ENCODE peak calls at places on chromosome 14, in seven cellular contexts. W is uterus, T is GM13976, Y is endothelial cell, M is cardiac fibroblast, C is H9, N is WTC11. G is an unnamed sample.

GRCh38 chr14:106442857-106443256 is 916.5 kb downstream of the TMEM121 start:
- DNase-seq in W (no peak), T (peak), Y (no peak), M (no peak), C (no peak), N (no peak), G (no peak)

GRCh38 chr14:54489318-54489683 is 521 bp upstream of the GMFB start:
- DNase-seq in W (no peak), T (no peak), Y (no peak), M (no peak), C (no peak), N (no peak), G (no peak)

GRCh38 chr14:50784683-50785505 is 46.1 kb downstream of the NIN start:
- DNase-seq in W (no peak), T (no peak), Y (no peak), M (no peak), C (no peak), N (no peak), G (no peak)

GRCh38 chr14:78752789-78753188 is 582.6 kb downstream of the NRXN3 start:
- DNase-seq in W (no peak), T (no peak), Y (no peak), M (no peak), C (no peak), N (no peak), G (no peak)

GRCh38 chr14:91241848-91242247 is 2.7 kb downstream of the GPR68 start:
- DNase-seq in W (no peak), T (no peak), Y (no peak), M (no peak), C (no peak), N (no peak), G (no peak)

GRCh38 chr14:73741876-73742519 is 27.8 kb upstream of the PNMA1 start:
- DNase-seq in W (no peak), T (no peak), Y (no peak), M (no peak), C (peak), N (no peak), G (no peak)

GRCh38 chr14:95062220-95062619 is 95.1 kb downstream of the DICER1 start:
- DNase-seq in W (no peak), T (no peak), Y (no peak), M (no peak), C (no peak), N (no peak), G (no peak)

GRCh38 chr14:55133416-55133815 is 4.4 kb downstream of the LGALS3 start:
- DNase-seq in W (no peak), T (no peak), Y (no peak), M (peak), C (no peak), N (no peak), G (no peak)

GRCh38 chr14:20712900-20713299 is 24.3 kb downstream of the ANG start:
- DNase-seq in W (no peak), T (no peak), Y (no peak), M (peak), C (no peak), N (no peak), G (no peak)

GRCh38 chr14:63435838-63436237 is 107.3 kb downstream of the PPP2R5E start:
- DNase-seq in W (peak), T (no peak), Y (no peak), M (peak), C (no peak), N (no peak), G (no peak)

GRCh38 chr14:106346084-106346483 is 819.7 kb downstream of the TMEM121 start:
- DNase-seq in W (no peak), T (no peak), Y (no peak), M (no peak), C (no peak), N (no peak), G (no peak)

GRCh38 chr14:100762089-100762515 is 35.4 kb downstream of the DLK1 start:
- DNase-seq in W (no peak), T (no peak), Y (no peak), M (peak), C (no peak), N (no peak), G (no peak)

GRCh38 chr14:90193925-90194324 is 62.4 kb upstream of the PSMC1 start:
- DNase-seq in W (no peak), T (no peak), Y (peak), M (no peak), C (peak), N (peak), G (peak)

GRCh38 chr14:103084021-103084919 is at the start of gene LBHD2:
- DNase-seq in W (no peak), T (no peak), Y (peak), M (no peak), C (peak), N (peak), G (peak)

GRCh38 chr14:52919971-52920370 is 30.9 kb downstream of the FERMT2 start:
- DNase-seq in W (no peak), T (no peak), Y (no peak), M (peak), C (no peak), N (no peak), G (no peak)

GRCh38 chr14:92747701-92748258 is 647 bp downstream of the LGMN start:
- DNase-seq in W (no peak), T (no peak), Y (no peak), M (no peak), C (no peak), N (no peak), G (no peak)

GRCh38 chr14:103393687-103394626 is 8.7 kb downstream of the MARK3 start:
- DNase-seq in W (no peak), T (peak), Y (no peak), M (peak), C (no peak), N (no peak), G (no peak)

GRCh38 chr14:90820958-90821357 is 4.7 kb upstream of the TTC7B start:
- DNase-seq in W (no peak), T (peak), Y (no peak), M (no peak), C (no peak), N (no peak), G (no peak)

GRCh38 chr14:52086755-52087154 is 17.9 kb upstream of the NID2 start:
- DNase-seq in W (no peak), T (no peak), Y (no peak), M (no peak), C (no peak), N (no peak), G (no peak)

GRCh38 chr14:90388437-90388836 is 8.4 kb upstream of the CALM1 start:
- DNase-seq in W (no peak), T (no peak), Y (no peak), M (peak), C (peak), N (peak), G (peak)

GRCh38 chr14:88129306-88130056 is 124.5 kb downstream of the GPR65 start:
- DNase-seq in W (no peak), T (peak), Y (no peak), M (peak), C (no peak), N (no peak), G (no peak)

GRCh38 chr14:67722293-67722692 is 20.6 kb downstream of the RDH12 start:
- DNase-seq in W (peak), T (no peak), Y (no peak), M (peak), C (peak), N (peak), G (peak)

GRCh38 chr14:37060496-37061260 is 111.7 kb downstream of the SLC25A21 start:
- DNase-seq in W (no peak), T (no peak), Y (no peak), M (no peak), C (peak), N (peak), G (no peak)

GRCh38 chr14:52042371-52043037 is 26.4 kb downstream of the NID2 start:
- DNase-seq in W (no peak), T (no peak), Y (no peak), M (no peak), C (no peak), N (no peak), G (no peak)

GRCh38 chr14:22792158-22792557 is 23.1 kb downstream of the SLC7A7 start:
- DNase-seq in W (no peak), T (no peak), Y (no peak), M (no peak), C (no peak), N (no peak), G (no peak)

GRCh38 chr14:52446355-52446754 is 106.0 kb downstream of the TXNDC16 start:
- DNase-seq in W (no peak), T (no peak), Y (no peak), M (no peak), C (no peak), N (no peak), G (no peak)

GRCh38 chr14:94132285-94132887 is 3.0 kb upstream of the IFI27L2 start:
- DNase-seq in W (no peak), T (peak), Y (peak), M (peak), C (peak), N (peak), G (peak)

GRCh38 chr14:69105326-69105725 is 47.6 kb downstream of the DCAF5 start:
- DNase-seq in W (no peak), T (no peak), Y (no peak), M (peak), C (no peak), N (no peak), G (no peak)

GRCh38 chr14:94056579-94057308 is 24.3 kb downstream of the DDX24 start:
- DNase-seq in W (no peak), T (peak), Y (no peak), M (peak), C (no peak), N (no peak), G (no peak)

GRCh38 chr14:56116128-56116900 is 1.9 kb upstream of the PELI2 start:
- DNase-seq in W (no peak), T (no peak), Y (no peak), M (no peak), C (no peak), N (no peak), G (no peak)

GRCh38 chr14:73727181-73727580 is 13.0 kb upstream of the PNMA1 start:
- DNase-seq in W (no peak), T (no peak), Y (no peak), M (no peak), C (no peak), N (no peak), G (no peak)

GRCh38 chr14:105089746-105090492 is 24.7 kb upstream of the GPR132 start:
- DNase-seq in W (no peak), T (no peak), Y (no peak), M (no peak), C (no peak), N (no peak), G (no peak)

GRCh38 chr14:64465208-64465821 is at the start of gene AKAP5:
- DNase-seq in W (peak), T (peak), Y (peak), M (peak), C (peak), N (peak), G (peak)

GRCh38 chr14:34051966-34052657 is 101.2 kb upstream of the EGLN3 start:
- DNase-seq in W (peak), T (no peak), Y (no peak), M (peak), C (no peak), N (no peak), G (no peak)

GRCh38 chr14:82313889-82314288 is 780.2 kb upstream of the SEL1L start:
- DNase-seq in W (no peak), T (no peak), Y (no peak), M (no peak), C (no peak), N (no peak), G (no peak)

GRCh38 chr14:59265808-59266207 is 77.3 kb downstream of the DAAM1 start:
- DNase-seq in W (no peak), T (no peak), Y (no peak), M (no peak), C (no peak), N (no peak), G (no peak)

GRCh38 chr14:61106627-61107147 is 125.6 kb downstream of the SLC38A6 start:
- DNase-seq in W (no peak), T (no peak), Y (no peak), M (no peak), C (peak), N (no peak), G (no peak)
- TF ChIP-seq CTCF in W (no peak), T (no peak), Y (no peak), M (peak), C (peak), N (peak), G (no peak)

GRCh38 chr14:71206766-71207371 is 299.6 kb downstream of the PCNX1 start:
- DNase-seq in W (peak), T (no peak), Y (no peak), M (peak), C (no peak), N (no peak), G (no peak)

GRCh38 chr14:71212683-71213107 is 305.4 kb downstream of the PCNX1 start:
- DNase-seq in W (no peak), T (no peak), Y (no peak), M (peak), C (no peak), N (no peak), G (no peak)

GRCh38 chr14:71208702-71209357 is 301.6 kb downstream of the PCNX1 start:
- DNase-seq in W (no peak), T (no peak), Y (no peak), M (no peak), C (no peak), N (no peak), G (no peak)

GRCh38 chr14:71212093-71212492 is 304.8 kb downstream of the PCNX1 start:
- DNase-seq in W (no peak), T (no peak), Y (no peak), M (no peak), C (no peak), N (no peak), G (no peak)

DNA sequence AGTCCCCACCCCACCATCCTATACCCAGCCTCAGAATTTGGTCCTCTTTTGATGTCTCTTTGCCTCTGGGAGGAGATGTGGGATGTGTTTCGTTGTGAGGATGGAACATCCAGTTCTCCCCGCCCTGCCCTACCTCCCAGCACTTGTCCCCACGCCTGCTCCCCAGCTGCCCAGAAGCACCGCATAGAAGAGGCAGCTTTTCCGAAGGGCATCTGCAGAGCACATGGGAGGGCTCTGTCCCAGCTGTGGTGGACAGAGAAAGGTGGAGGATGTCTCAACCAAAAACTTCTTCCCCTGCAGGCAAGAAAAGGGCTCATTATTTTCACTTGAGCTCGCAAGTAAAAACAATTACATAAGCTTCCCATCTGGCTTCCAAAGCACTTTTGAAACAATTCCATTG is 302.6 kb downstream of the PCNX1 start:
- DNase-seq in W (no peak), T (no peak), Y (no peak), M (no peak), C (no peak), N (no peak), G (no peak)
- TF ChIP-seq CTCF in W (no peak), T (no peak), Y (no peak), M (no peak), C (no peak), N (no peak), G (no peak)

GRCh38 chr14:97709552-97709951 is 912.4 kb downstream of the VRK1 start:
- DNase-seq in W (no peak), T (no peak), Y (no peak), M (no peak), C (no peak), N (no peak), G (no peak)

GRCh38 chr14:97705107-97705506 is 907.9 kb downstream of the VRK1 start:
- DNase-seq in W (no peak), T (no peak), Y (no peak), M (no peak), C (no peak), N (no peak), G (no peak)

GRCh38 chr14:97705976-97706375 is 908.8 kb downstream of the VRK1 start:
- DNase-seq in W (no peak), T (no peak), Y (no peak), M (no peak), C (no peak), N (no peak), G (no peak)

GRCh38 chr14:97706814-97707213 is 909.6 kb downstream of the VRK1 start:
- DNase-seq in W (no peak), T (no peak), Y (no peak), M (no peak), C (no peak), N (no peak), G (no peak)

GRCh38 chr14:97707603-97708002 is 910.4 kb downstream of the VRK1 start:
- DNase-seq in W (no peak), T (no peak), Y (no peak), M (no peak), C (no peak), N (no peak), G (no peak)
- TF ChIP-seq CTCF in W (no peak), T (no peak), Y (no peak), M (no peak), C (peak), N (no peak), G (no peak)

GRCh38 chr14:96710060-96710636 is 87.0 kb upstream of the VRK1 start:
- DNase-seq in W (no peak), T (peak), Y (no peak), M (no peak), C (no peak), N (no peak), G (no peak)
- TF ChIP-seq CTCF in W (no peak), T (no peak), Y (no peak), M (no peak), C (no peak), N (no peak), G (no peak)

GRCh38 chr14:76514599-76514998 is 138.7 kb downstream of the ESRRB start:
- DNase-seq in W (no peak), T (no peak), Y (no peak), M (peak), C (no peak), N (no peak), G (no peak)
- TF ChIP-seq CTCF in W (no peak), T (no peak), Y (no peak), M (no peak), C (no peak), N (no peak), G (no peak)

GRCh38 chr14:31286456-31287293 is 79.1 kb upstream of the HECTD1 start:
- DNase-seq in W (no peak), T (no peak), Y (no peak), M (no peak), C (peak), N (peak), G (peak)
- TF ChIP-seq CTCF in W (no peak), T (no peak), Y (no peak), M (peak), C (peak), N (peak), G (peak)

GRCh38 chr14:39988939-39989338 is 556.7 kb upstream of the FBXO33 start:
- DNase-seq in W (no peak), T (no peak), Y (peak), M (peak), C (no peak), N (no peak), G (no peak)
- TF ChIP-seq CTCF in W (peak), T (no peak), Y (no peak), M (no peak), C (peak), N (no peak), G (peak)

GRCh38 chr14:29085546-29085945 is 319.0 kb downstream of the FOXG1 start:
- DNase-seq in W (no peak), T (no peak), Y (peak), M (peak), C (peak), N (no peak), G (no peak)
- TF ChIP-seq CTCF in W (no peak), T (no peak), Y (peak), M (peak), C (peak), N (peak), G (peak)

G was measured in nephron progenitor cell.